ENCODE peak calls at places on chromosomes 7 and 10, in nine cellular contexts. One of them, this sample, is unnamed.

GRCh38 chr7:101160917-101161316 is 4.5 kb downstream of the VGF start:
- DNase-seq in prostate gland: no peak
- DNase-seq in heart left ventricle: no peak
- DNase-seq in head of caudate nucleus: no peak
- DNase-seq in neural progenitor cell: no peak
- DNase-seq in NCI-H2107: no peak
- DNase-seq in cardiac septum: no peak
- DNase-seq in A172: no peak
- DNase-seq in neural crest cell: no peak
- DNase-seq in this sample: no peak

GRCh38 chr7:66502230-66503035 is 126.2 kb upstream of the KCTD7 start:
- DNase-seq in prostate gland: no peak
- DNase-seq in heart left ventricle: no peak
- DNase-seq in head of caudate nucleus: no peak
- DNase-seq in neural progenitor cell: no peak
- DNase-seq in NCI-H2107: no peak
- DNase-seq in cardiac septum: peak
- DNase-seq in A172: no peak
- DNase-seq in neural crest cell: no peak
- DNase-seq in this sample: peak

GRCh38 chr7:150382123-150382843 is 3.2 kb downstream of the ZNF775 start:
- DNase-seq in prostate gland: peak
- DNase-seq in heart left ventricle: peak
- DNase-seq in head of caudate nucleus: peak
- DNase-seq in neural progenitor cell: peak
- DNase-seq in NCI-H2107: peak
- DNase-seq in cardiac septum: no peak
- DNase-seq in A172: no peak
- DNase-seq in neural crest cell: no peak
- DNase-seq in this sample: no peak

GRCh38 chr10:98354491-98354890 is 60.5 kb downstream of the PYROXD2 start:
- DNase-seq in prostate gland: no peak
- DNase-seq in heart left ventricle: no peak
- DNase-seq in head of caudate nucleus: no peak
- DNase-seq in neural progenitor cell: no peak
- DNase-seq in NCI-H2107: no peak
- DNase-seq in cardiac septum: no peak
- DNase-seq in A172: no peak
- DNase-seq in neural crest cell: no peak
- DNase-seq in this sample: no peak

GRCh38 chr7:2247141-2247985 is 5.3 kb downstream of the NUDT1 start:
- DNase-seq in prostate gland: no peak
- DNase-seq in heart left ventricle: no peak
- DNase-seq in head of caudate nucleus: peak
- DNase-seq in neural progenitor cell: peak
- DNase-seq in NCI-H2107: no peak
- DNase-seq in cardiac septum: no peak
- DNase-seq in A172: no peak
- DNase-seq in neural crest cell: peak
- DNase-seq in this sample: no peak

GRCh38 chr7:55508301-55509011 is 63.8 kb downstream of the VOPP1 start:
- DNase-seq in prostate gland: no peak
- DNase-seq in heart left ventricle: no peak
- DNase-seq in head of caudate nucleus: no peak
- DNase-seq in neural progenitor cell: no peak
- DNase-seq in NCI-H2107: no peak
- DNase-seq in cardiac septum: peak
- DNase-seq in A172: no peak
- DNase-seq in neural crest cell: no peak
- DNase-seq in this sample: no peak

GRCh38 chr10:69102429-69102828 is 14.5 kb downstream of the SRGN start:
- DNase-seq in prostate gland: no peak
- DNase-seq in heart left ventricle: no peak
- DNase-seq in head of caudate nucleus: no peak
- DNase-seq in neural progenitor cell: no peak
- DNase-seq in NCI-H2107: no peak
- DNase-seq in cardiac septum: no peak
- DNase-seq in A172: no peak
- DNase-seq in neural crest cell: no peak
- DNase-seq in this sample: no peak

GRCh38 chr10:63722537-63722936 is 201.3 kb downstream of the REEP3 start:
- DNase-seq in prostate gland: peak
- DNase-seq in heart left ventricle: no peak
- DNase-seq in head of caudate nucleus: no peak
- DNase-seq in neural progenitor cell: no peak
- DNase-seq in NCI-H2107: no peak
- DNase-seq in cardiac septum: no peak
- DNase-seq in A172: no peak
- DNase-seq in neural crest cell: no peak
- DNase-seq in this sample: peak

GRCh38 chr10:32244421-32245207 is 102.3 kb downstream of the EPC1 start:
- DNase-seq in prostate gland: no peak
- DNase-seq in heart left ventricle: no peak
- DNase-seq in head of caudate nucleus: no peak
- DNase-seq in neural progenitor cell: no peak
- DNase-seq in NCI-H2107: no peak
- DNase-seq in cardiac septum: no peak
- DNase-seq in A172: no peak
- DNase-seq in neural crest cell: no peak
- DNase-seq in this sample: no peak

GRCh38 chr10:22022257-22023051 is 18.9 kb upstream of the DNAJC1 start:
- DNase-seq in prostate gland: no peak
- DNase-seq in heart left ventricle: no peak
- DNase-seq in head of caudate nucleus: no peak
- DNase-seq in neural progenitor cell: no peak
- DNase-seq in NCI-H2107: no peak
- DNase-seq in cardiac septum: no peak
- DNase-seq in A172: no peak
- DNase-seq in neural crest cell: no peak
- DNase-seq in this sample: no peak

GRCh38 chr7:51286392-51286791 is 30.2 kb downstream of the COBL start:
- DNase-seq in prostate gland: no peak
- DNase-seq in heart left ventricle: no peak
- DNase-seq in head of caudate nucleus: no peak
- DNase-seq in neural progenitor cell: no peak
- DNase-seq in NCI-H2107: no peak
- DNase-seq in cardiac septum: no peak
- DNase-seq in A172: no peak
- DNase-seq in neural crest cell: no peak
- DNase-seq in this sample: no peak

GRCh38 chr10:35574924-35575352 is 30.2 kb upstream of the GJD4 start:
- DNase-seq in prostate gland: no peak
- DNase-seq in heart left ventricle: no peak
- DNase-seq in head of caudate nucleus: no peak
- DNase-seq in neural progenitor cell: no peak
- DNase-seq in NCI-H2107: no peak
- DNase-seq in cardiac septum: no peak
- DNase-seq in A172: peak
- DNase-seq in neural crest cell: no peak
- DNase-seq in this sample: no peak

GRCh38 chr10:23974886-23975830 is 233.8 kb upstream of the KIAA1217 start:
- DNase-seq in prostate gland: no peak
- DNase-seq in heart left ventricle: no peak
- DNase-seq in head of caudate nucleus: no peak
- DNase-seq in neural progenitor cell: no peak
- DNase-seq in NCI-H2107: no peak
- DNase-seq in cardiac septum: no peak
- DNase-seq in A172: no peak
- DNase-seq in neural crest cell: no peak
- DNase-seq in this sample: no peak

GRCh38 chr7:48089415-48089975 is 430 bp downstream of the UPP1 start:
- DNase-seq in prostate gland: peak
- DNase-seq in heart left ventricle: no peak
- DNase-seq in head of caudate nucleus: peak
- DNase-seq in neural progenitor cell: no peak
- DNase-seq in NCI-H2107: no peak
- DNase-seq in cardiac septum: no peak
- DNase-seq in A172: no peak
- DNase-seq in neural crest cell: no peak
- DNase-seq in this sample: no peak

GRCh38 chr10:95567903-95568630 is 6.9 kb upstream of the SORBS1 start:
- DNase-seq in prostate gland: no peak
- DNase-seq in heart left ventricle: no peak
- DNase-seq in head of caudate nucleus: no peak
- DNase-seq in neural progenitor cell: no peak
- DNase-seq in NCI-H2107: no peak
- DNase-seq in cardiac septum: no peak
- DNase-seq in A172: peak
- DNase-seq in neural crest cell: no peak
- DNase-seq in this sample: no peak

GRCh38 chr10:27252267-27253000 is 11.8 kb upstream of the ACBD5 start:
- DNase-seq in prostate gland: no peak
- DNase-seq in heart left ventricle: peak
- DNase-seq in head of caudate nucleus: no peak
- DNase-seq in neural progenitor cell: peak
- DNase-seq in NCI-H2107: no peak
- DNase-seq in cardiac septum: peak
- DNase-seq in A172: no peak
- DNase-seq in neural crest cell: no peak
- DNase-seq in this sample: peak

GRCh38 chr10:26776258-26776657 is 78.8 kb downstream of the PDSS1 start:
- DNase-seq in prostate gland: no peak
- DNase-seq in heart left ventricle: no peak
- DNase-seq in head of caudate nucleus: no peak
- DNase-seq in neural progenitor cell: no peak
- DNase-seq in NCI-H2107: no peak
- DNase-seq in cardiac septum: no peak
- DNase-seq in A172: no peak
- DNase-seq in neural crest cell: no peak
- DNase-seq in this sample: no peak

GRCh38 chr10:86958109-86958830 is at the start of gene SNCG:
- DNase-seq in prostate gland: no peak
- DNase-seq in heart left ventricle: peak
- DNase-seq in head of caudate nucleus: no peak
- DNase-seq in neural progenitor cell: no peak
- DNase-seq in NCI-H2107: no peak
- DNase-seq in cardiac septum: no peak
- DNase-seq in A172: no peak
- DNase-seq in neural crest cell: no peak
- DNase-seq in this sample: peak

GRCh38 chr7:617614-618538 is 98.2 kb upstream of the PDGFA start:
- DNase-seq in prostate gland: no peak
- DNase-seq in heart left ventricle: peak
- DNase-seq in head of caudate nucleus: no peak
- DNase-seq in neural progenitor cell: no peak
- DNase-seq in NCI-H2107: no peak
- DNase-seq in cardiac septum: no peak
- DNase-seq in A172: no peak
- DNase-seq in neural crest cell: no peak
- DNase-seq in this sample: no peak

GRCh38 chr7:149209518-149210269 is 14.3 kb downstream of the ZNF282 start:
- DNase-seq in prostate gland: no peak
- DNase-seq in heart left ventricle: no peak
- DNase-seq in head of caudate nucleus: peak
- DNase-seq in neural progenitor cell: peak
- DNase-seq in NCI-H2107: no peak
- DNase-seq in cardiac septum: no peak
- DNase-seq in A172: peak
- DNase-seq in neural crest cell: peak
- DNase-seq in this sample: no peak

GRCh38 chr10:4650572-4650971 is 175.4 kb upstream of the AKR1E2 start:
- DNase-seq in prostate gland: no peak
- DNase-seq in heart left ventricle: no peak
- DNase-seq in head of caudate nucleus: no peak
- DNase-seq in neural progenitor cell: no peak
- DNase-seq in NCI-H2107: no peak
- DNase-seq in cardiac septum: no peak
- DNase-seq in A172: no peak
- DNase-seq in neural crest cell: no peak
- DNase-seq in this sample: no peak

GRCh38 chr10:43427166-43427825 is 9.6 kb upstream of the ZNF487 start:
- DNase-seq in prostate gland: no peak
- DNase-seq in heart left ventricle: no peak
- DNase-seq in head of caudate nucleus: no peak
- DNase-seq in neural progenitor cell: no peak
- DNase-seq in NCI-H2107: no peak
- DNase-seq in cardiac septum: peak
- DNase-seq in A172: no peak
- DNase-seq in neural crest cell: no peak
- DNase-seq in this sample: no peak

GRCh38 chr10:24806262-24806661 is 82.6 kb upstream of the ARHGAP21 start:
- DNase-seq in prostate gland: no peak
- DNase-seq in heart left ventricle: no peak
- DNase-seq in head of caudate nucleus: peak
- DNase-seq in neural progenitor cell: no peak
- DNase-seq in NCI-H2107: no peak
- DNase-seq in cardiac septum: no peak
- DNase-seq in A172: no peak
- DNase-seq in neural crest cell: no peak
- DNase-seq in this sample: no peak

GRCh38 chr10:74047304-74047703 is 49.4 kb downstream of the VCL start:
- DNase-seq in prostate gland: no peak
- DNase-seq in heart left ventricle: no peak
- DNase-seq in head of caudate nucleus: no peak
- DNase-seq in neural progenitor cell: no peak
- DNase-seq in NCI-H2107: no peak
- DNase-seq in cardiac septum: no peak
- DNase-seq in A172: no peak
- DNase-seq in neural crest cell: no peak
- DNase-seq in this sample: no peak

GRCh38 chr10:70997236-70997635 is 108.9 kb upstream of the PCBD1 start:
- DNase-seq in prostate gland: no peak
- DNase-seq in heart left ventricle: no peak
- DNase-seq in head of caudate nucleus: no peak
- DNase-seq in neural progenitor cell: no peak
- DNase-seq in NCI-H2107: no peak
- DNase-seq in cardiac septum: no peak
- DNase-seq in A172: no peak
- DNase-seq in neural crest cell: no peak
- DNase-seq in this sample: peak

GRCh38 chr10:73923935-73924598 is 13.1 kb downstream of the PLAU start:
- DNase-seq in prostate gland: no peak
- DNase-seq in heart left ventricle: no peak
- DNase-seq in head of caudate nucleus: no peak
- DNase-seq in neural progenitor cell: peak
- DNase-seq in NCI-H2107: no peak
- DNase-seq in cardiac septum: no peak
- DNase-seq in A172: no peak
- DNase-seq in neural crest cell: no peak
- DNase-seq in this sample: peak

GRCh38 chr7:4056552-4057288 is 625.4 kb upstream of the FOXK1 start:
- DNase-seq in prostate gland: no peak
- DNase-seq in heart left ventricle: no peak
- DNase-seq in head of caudate nucleus: no peak
- DNase-seq in neural progenitor cell: no peak
- DNase-seq in NCI-H2107: no peak
- DNase-seq in cardiac septum: no peak
- DNase-seq in A172: no peak
- DNase-seq in neural crest cell: no peak
- DNase-seq in this sample: peak

GRCh38 chr7:47458057-47458456 is 123.9 kb downstream of the TNS3 start:
- DNase-seq in prostate gland: no peak
- DNase-seq in heart left ventricle: peak
- DNase-seq in head of caudate nucleus: no peak
- DNase-seq in neural progenitor cell: no peak
- DNase-seq in NCI-H2107: no peak
- DNase-seq in cardiac septum: no peak
- DNase-seq in A172: peak
- DNase-seq in neural crest cell: no peak
- DNase-seq in this sample: peak